ENCODE peak calls at places on chromosomes 13 and 19, in ten cellular contexts. Q is cardiac muscle cell; B is aorta; N is AG04450; P is adrenal gland; T is ascending aorta; M is CD4-positive, alpha-beta T cell; U is lung; H is GM23248; Y is thyroid gland. J is an unnamed sample.

GRCh38 chr13:106344318-106344717 is 191.1 kb downstream of the EFNB2 start:
- DNase-seq in N (no peak), Q (no peak), U (no peak), P (no peak), M (no peak), H (no peak), Y (no peak), T (no peak), B (no peak), J (no peak)

GRCh38 chr19:28023064-28023463 is 1189.9 kb downstream of the UQCRFS1 start:
- DNase-seq in P (no peak), Q (peak), H (peak), U (no peak), B (no peak), M (no peak), T (no peak), N (no peak), Y (no peak), J (no peak)

GRCh38 chr13:112684444-112684843 is 5.4 kb upstream of the ATP11A start:
- DNase-seq in P (no peak), Q (no peak), Y (no peak), U (no peak), T (no peak), B (no peak), N (no peak), M (no peak), H (no peak), J (no peak)

GRCh38 chr13:106117035-106117434 is 418.4 kb downstream of the EFNB2 start:
- DNase-seq in P (no peak), M (no peak), B (no peak), T (no peak), Y (no peak), U (no peak), N (peak), H (peak), Q (peak), J (no peak)

GRCh38 chr13:112670118-112670517 is 19.7 kb upstream of the ATP11A start:
- DNase-seq in P (no peak), T (no peak), M (no peak), Y (no peak), N (no peak), H (no peak), U (no peak), Q (no peak), B (no peak), J (no peak)

GRCh38 chr13:55359067-55359466 is 1781.7 kb upstream of the PRR20A start:
- DNase-seq in N (no peak), B (no peak), M (no peak), U (no peak), T (no peak), Q (no peak), P (no peak), Y (no peak), H (no peak), J (no peak)

GRCh38 chr13:26967119-26968038 is 204.2 kb downstream of the USP12 start:
- DNase-seq in M (no peak), Q (peak), P (no peak), N (peak), T (no peak), U (no peak), H (peak), B (no peak), Y (no peak), J (no peak)

GRCh38 chr19:23999821-24000610 is 85.3 kb downstream of the ZNF726 start:
- DNase-seq in P (no peak), U (no peak), T (no peak), Y (no peak), M (no peak), B (no peak), Q (no peak), H (no peak), N (no peak), J (peak)

GRCh38 chr19:459724-460511 is 915 bp downstream of the SHC2 start:
- DNase-seq in H (peak), N (no peak), Q (peak), P (peak), U (peak), B (no peak), M (no peak), Y (peak), T (no peak), J (no peak)

GRCh38 chr13:112928958-112929777 is 39.8 kb upstream of the MCF2L start:
- DNase-seq in M (no peak), Q (peak), T (no peak), N (no peak), H (peak), Y (no peak), P (peak), B (peak), U (no peak), J (no peak)

GRCh38 chr13:19685034-19685433 is 51.6 kb downstream of the MPHOSPH8 start:
- DNase-seq in T (no peak), U (no peak), H (no peak), Y (no peak), N (no peak), M (no peak), B (no peak), Q (no peak), P (no peak), J (no peak)

GRCh38 chr13:33194820-33195692 is 90.5 kb downstream of the STARD13 start:
- DNase-seq in N (peak), T (no peak), Q (peak), Y (no peak), U (no peak), H (peak), P (no peak), B (no peak), M (no peak), J (no peak)

GRCh38 chr19:843836-844299 is 3.1 kb downstream of the PRTN3 start:
- DNase-seq in B (no peak), Q (no peak), Y (no peak), T (no peak), H (no peak), N (no peak), P (no peak), M (no peak), U (no peak), J (no peak)

GRCh38 chr13:61255035-61255796 is 160.4 kb downstream of the PCDH20 start:
- DNase-seq in Q (peak), B (no peak), P (no peak), H (no peak), U (no peak), M (no peak), Y (no peak), T (no peak), N (no peak), J (no peak)

GRCh38 chr19:1000095-1000494 is at the start of gene GRIN3B:
- DNase-seq in B (no peak), N (no peak), M (peak), H (peak), Q (peak), T (no peak), Y (peak), U (peak), P (no peak), J (no peak)

GRCh38 chr13:66888698-66889097 is 341.4 kb downstream of the PCDH9 start:
- DNase-seq in T (no peak), B (no peak), U (no peak), N (no peak), H (no peak), M (no peak), Y (no peak), P (no peak), Q (no peak), J (no peak)

GRCh38 chr19:1767464-1767933 is 14.2 kb downstream of the ONECUT3 start:
- DNase-seq in B (no peak), M (peak), P (peak), T (no peak), Q (peak), Y (peak), H (peak), U (peak), N (no peak), J (no peak)

GRCh38 chr13:71979616-71980015 is 112.6 kb upstream of the DACH1 start:
- DNase-seq in P (no peak), T (no peak), M (no peak), Q (no peak), H (no peak), B (no peak), U (no peak), N (no peak), Y (no peak), J (no peak)

GRCh38 chr19:32611161-32611560 is 30.2 kb downstream of the PDCD5 start:
- DNase-seq in T (no peak), M (no peak), N (no peak), B (no peak), Q (peak), U (no peak), P (no peak), Y (no peak), H (no peak), J (no peak)

GRCh38 chr13:28121224-28121623 is 17.1 kb upstream of the PAN3 start:
- DNase-seq in T (no peak), B (no peak), H (no peak), Y (no peak), P (no peak), Q (no peak), N (no peak), U (no peak), M (no peak), J (no peak)

GRCh38 chr19:55069137-55069858 is 6.3 kb upstream of the RDH13 start:
- DNase-seq in P (no peak), H (peak), Q (peak), T (no peak), M (no peak), B (peak), U (peak), Y (peak), N (no peak), J (peak)
- H3K27ac ChIP-seq in P (no peak), H (no peak), Q (no peak), T (no peak), M (no peak), B (no peak), U (no peak), Y (peak), N (no peak), J (peak)

GRCh38 chr19:14519860-14520407 is 1.7 kb upstream of the DNAJB1 start:
- DNase-seq in B (no peak), Q (peak), M (no peak), P (no peak), H (peak), Y (no peak), T (no peak), N (no peak), U (no peak), J (peak)
- H3K27ac ChIP-seq in B (no peak), Q (no peak), M (peak), P (peak), H (peak), Y (no peak), T (no peak), N (peak), U (no peak), J (peak)

GRCh38 chr19:42071247-42071646 is 1.2 kb upstream of the GRIK5 start:
- DNase-seq in U (no peak), P (no peak), Y (no peak), M (no peak), N (no peak), Q (no peak), B (peak), T (no peak), H (no peak), J (no peak)

GRCh38 chr19:42069619-42070293 is at the start of gene GRIK5:
- DNase-seq in U (no peak), N (no peak), M (no peak), Y (peak), B (no peak), H (peak), P (no peak), Q (no peak), T (no peak), J (no peak)

GRCh38 chr19:42068361-42068755 is 1.6 kb downstream of the GRIK5 start:
- DNase-seq in P (no peak), U (no peak), Q (no peak), H (no peak), N (no peak), M (no peak), B (no peak), Y (peak), T (no peak), J (no peak)

GRCh38 chr19:42067315-42067888 is 2.6 kb downstream of the GRIK5 start:
- DNase-seq in Y (no peak), H (no peak), B (no peak), Q (no peak), T (no peak), P (no peak), M (no peak), U (no peak), N (no peak), J (no peak)

GRCh38 chr19:42068756-42069571 is 1.0 kb downstream of the GRIK5 start:
- DNase-seq in N (no peak), U (no peak), Y (peak), Q (no peak), T (no peak), H (no peak), B (no peak), P (no peak), M (no peak), J (no peak)
- H3K27ac ChIP-seq in N (no peak), U (no peak), Y (peak), Q (no peak), T (peak), H (no peak), B (no peak), P (no peak), M (no peak), J (no peak)

GRCh38 chr19:17847538-17848366 is at the start of gene JAK3:
- DNase-seq in B (peak), P (peak), N (no peak), H (peak), U (no peak), Y (no peak), Q (peak), T (no peak), M (peak), J (no peak)
- H3K27ac ChIP-seq in B (no peak), P (peak), N (peak), H (peak), U (no peak), Y (peak), Q (no peak), T (peak), M (peak), J (peak)

DNA sequence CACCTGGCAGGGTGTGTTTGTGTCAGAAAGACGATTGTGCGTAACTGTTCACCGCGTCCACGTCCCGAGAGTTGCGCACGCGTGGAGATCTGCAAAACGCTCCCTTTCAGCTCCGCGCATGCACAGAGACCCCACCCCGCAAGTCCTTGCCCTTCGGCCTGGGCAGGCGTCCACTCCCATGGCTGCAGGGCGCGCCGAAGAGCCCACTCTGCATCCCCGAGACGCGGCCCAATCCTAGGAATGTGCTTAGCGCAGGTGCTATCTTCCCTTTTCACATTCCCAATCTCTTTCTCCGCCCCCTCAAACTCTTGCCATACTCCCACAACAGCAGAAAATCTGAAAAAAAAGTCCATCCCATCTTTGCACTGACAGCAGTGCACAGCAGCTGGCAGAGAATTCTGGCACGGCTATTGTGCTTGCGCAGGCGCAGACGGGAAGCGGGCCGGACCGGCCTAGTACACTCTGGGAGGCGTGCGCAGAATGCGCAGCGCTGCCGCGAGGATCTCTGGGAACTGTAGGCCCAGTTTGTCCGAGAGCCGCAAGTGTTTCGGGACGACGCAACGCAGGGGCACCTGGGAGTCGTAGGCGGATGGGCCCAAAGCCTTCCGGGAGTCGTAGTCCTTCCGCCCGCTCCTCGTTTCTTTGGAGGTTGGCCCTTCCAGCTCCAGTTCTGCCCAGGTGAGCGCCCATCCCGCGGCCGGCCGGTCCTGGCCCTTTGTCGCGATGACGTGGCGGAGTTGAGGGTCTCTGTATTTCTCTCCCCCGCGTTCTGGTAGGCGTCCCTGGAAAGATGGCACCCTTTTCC is 23.1 kb downstream of the ZNF175 start:
- DNase-seq in P (peak), M (peak), N (peak), Y (peak), T (peak), B (peak), H (peak), Q (peak), U (peak), J (peak)
- H3K27ac ChIP-seq in P (no peak), M (no peak), N (peak), Y (no peak), T (peak), B (no peak), H (no peak), Q (peak), U (no peak), J (no peak)

DNA sequence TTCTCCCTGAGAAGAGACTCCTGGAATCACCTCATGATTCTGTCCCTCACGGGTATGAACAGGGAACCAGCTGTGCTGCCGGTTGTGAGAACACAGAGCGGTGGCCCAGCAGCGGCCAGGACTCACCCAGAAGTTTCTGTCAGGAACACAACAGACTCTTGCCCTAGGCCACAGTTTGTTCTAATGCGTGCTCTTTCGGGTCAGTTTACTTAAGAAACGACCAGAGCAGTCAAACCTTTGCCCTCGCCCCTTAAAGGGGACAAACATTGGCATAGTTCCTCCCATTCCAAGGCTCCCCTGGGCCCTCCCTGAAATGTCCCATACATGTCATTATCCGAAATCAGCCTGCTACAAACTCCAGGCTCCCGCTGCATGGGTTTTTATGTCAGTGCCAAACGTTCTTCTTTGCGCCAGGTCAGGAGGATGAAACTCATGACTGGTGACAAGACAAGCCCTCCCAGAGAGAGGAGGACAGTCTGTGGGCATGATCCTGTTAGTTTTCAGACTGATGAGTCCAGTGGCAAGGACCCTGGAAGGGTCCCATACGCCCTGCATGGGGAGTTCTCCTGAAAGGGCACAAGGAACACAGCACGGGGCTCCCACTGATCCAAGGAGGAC is 18.3 kb downstream of the ZIC5 start:
- DNase-seq in M (no peak), Q (no peak), Y (no peak), H (no peak), U (no peak), B (no peak), P (no peak), N (no peak), T (no peak), J (no peak)
- H3K27ac ChIP-seq in M (no peak), Q (no peak), Y (no peak), H (no peak), U (no peak), B (no peak), P (no peak), N (no peak), T (no peak), J (no peak)

GRCh38 chr19:41339936-41340335 is 13.8 kb downstream of the TGFB1 start:
- DNase-seq in U (no peak), B (no peak), H (peak), P (no peak), Q (peak), M (no peak), T (no peak), Y (no peak), N (no peak), J (no peak)
- H3K27ac ChIP-seq in U (no peak), B (no peak), H (no peak), P (no peak), Q (no peak), M (no peak), T (no peak), Y (no peak), N (no peak), J (no peak)

DNA sequence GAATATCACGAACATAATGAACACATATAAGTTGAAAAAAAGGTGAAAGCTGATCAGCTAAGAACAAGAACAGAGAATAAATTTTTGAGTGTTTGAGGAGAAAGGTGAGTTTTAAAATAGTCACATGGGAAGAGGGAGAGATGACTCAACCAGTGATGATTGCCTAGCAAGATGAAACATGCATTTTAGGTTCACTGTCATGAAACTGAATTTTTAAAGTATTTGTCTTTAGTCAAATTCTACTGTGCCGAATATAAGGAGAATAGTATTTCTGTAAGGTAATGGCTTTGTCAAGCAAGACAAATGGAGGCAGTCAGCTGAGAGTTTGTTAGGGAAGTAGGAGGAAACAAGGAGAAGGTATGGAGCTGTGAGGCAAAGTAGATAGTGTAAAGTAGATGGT is 2557.4 kb downstream of the PCDH9 start:
- DNase-seq in N (no peak), B (no peak), Y (no peak), M (no peak), T (no peak), P (no peak), H (no peak), Q (no peak), U (no peak), J (no peak)
- H3K27ac ChIP-seq in N (no peak), B (no peak), Y (no peak), M (no peak), T (no peak), P (no peak), H (no peak), Q (no peak), U (no peak), J (peak)

J was measured in epithelial cell of prostate.